ENCODE peak calls at places on chromosomes 13 and 19, in seven cellular contexts. One of them, this sample, is unnamed.

GRCh38 chr13:21322988-21323387 is 136.1 kb downstream of the ZDHHC20 start:
- DNase-seq in Panc1: no peak
- DNase-seq in A549: no peak
- DNase-seq in GM23338: no peak
- DNase-seq in K562: no peak
- DNase-seq in HepG2: no peak
- DNase-seq in HCT116: no peak
- DNase-seq in this sample: no peak

GRCh38 chr13:35210234-35210633 is 266.3 kb downstream of the MAB21L1 start:
- DNase-seq in Panc1: no peak
- DNase-seq in A549: no peak
- DNase-seq in GM23338: no peak
- DNase-seq in K562: no peak
- DNase-seq in HepG2: no peak
- DNase-seq in HCT116: no peak
- DNase-seq in this sample: no peak

GRCh38 chr19:35872180-35872579 is 3.8 kb downstream of the APLP1 start:
- DNase-seq in Panc1: no peak
- DNase-seq in A549: no peak
- DNase-seq in GM23338: peak; percentile 63
- DNase-seq in K562: no peak
- DNase-seq in HepG2: no peak
- DNase-seq in HCT116: no peak
- DNase-seq in this sample: no peak

GRCh38 chr13:100530645-100531044 is 57.9 kb downstream of the GGACT start:
- DNase-seq in Panc1: no peak
- DNase-seq in A549: no peak
- DNase-seq in GM23338: no peak
- DNase-seq in K562: no peak
- DNase-seq in HepG2: peak; percentile 19
- DNase-seq in HCT116: no peak
- DNase-seq in this sample: no peak

GRCh38 chr13:113976711-113977684 is 3.1 kb upstream of the C13orf46 start:
- DNase-seq in Panc1: no peak
- DNase-seq in A549: peak; percentile 11
- DNase-seq in GM23338: no peak
- DNase-seq in K562: no peak
- DNase-seq in HepG2: no peak
- DNase-seq in HCT116: no peak
- DNase-seq in this sample: no peak

GRCh38 chr19:8361921-8362793 is 1.8 kb upstream of the ANGPTL4 start:
- DNase-seq in Panc1: peak; percentile 93
- DNase-seq in A549: peak; percentile 76
- DNase-seq in GM23338: no peak
- DNase-seq in K562: no peak
- DNase-seq in HepG2: peak; percentile 83
- DNase-seq in HCT116: peak; percentile 95
- DNase-seq in this sample: no peak

GRCh38 chr13:79519252-79519651 is 38.3 kb downstream of the NDFIP2 start:
- DNase-seq in Panc1: no peak
- DNase-seq in A549: no peak
- DNase-seq in GM23338: no peak
- DNase-seq in K562: no peak
- DNase-seq in HepG2: no peak
- DNase-seq in HCT116: no peak
- DNase-seq in this sample: no peak

GRCh38 chr13:50384724-50385123 is 369.5 kb downstream of the KCNRG start:
- DNase-seq in Panc1: no peak
- DNase-seq in A549: no peak
- DNase-seq in GM23338: no peak
- DNase-seq in K562: no peak
- DNase-seq in HepG2: no peak
- DNase-seq in HCT116: no peak
- DNase-seq in this sample: no peak

GRCh38 chr13:33639158-33639557 is 178.8 kb upstream of the RFC3 start:
- DNase-seq in Panc1: no peak
- DNase-seq in A549: no peak
- DNase-seq in GM23338: no peak
- DNase-seq in K562: no peak
- DNase-seq in HepG2: peak; percentile 66
- DNase-seq in HCT116: no peak
- DNase-seq in this sample: no peak

GRCh38 chr13:91482427-91482826 is 84.0 kb downstream of the GPC5 start:
- DNase-seq in Panc1: no peak
- DNase-seq in A549: no peak
- DNase-seq in GM23338: no peak
- DNase-seq in K562: no peak
- DNase-seq in HepG2: no peak
- DNase-seq in HCT116: no peak
- DNase-seq in this sample: no peak
- TF ChIP-seq REST in Panc1: no peak
- TF ChIP-seq REST in A549: no peak
- TF ChIP-seq REST in GM23338: no peak
- TF ChIP-seq REST in K562: no peak
- TF ChIP-seq REST in HepG2: no peak
- TF ChIP-seq REST in HCT116: no peak
- TF ChIP-seq REST in this sample: no peak

GRCh38 chr19:10963865-10964264 is 3.0 kb downstream of the SMARCA4 start:
- DNase-seq in Panc1: no peak
- DNase-seq in A549: no peak
- DNase-seq in GM23338: no peak
- DNase-seq in K562: no peak
- DNase-seq in HepG2: no peak
- DNase-seq in HCT116: no peak
- DNase-seq in this sample: no peak

GRCh38 chr19:10964903-10965302 is 4.1 kb downstream of the SMARCA4 start:
- DNase-seq in Panc1: no peak
- DNase-seq in A549: no peak
- DNase-seq in GM23338: no peak
- DNase-seq in K562: peak; percentile 6
- DNase-seq in HepG2: no peak
- DNase-seq in HCT116: no peak
- DNase-seq in this sample: no peak

GRCh38 chr19:10966809-10967208 is 6.0 kb downstream of the SMARCA4 start:
- DNase-seq in Panc1: no peak
- DNase-seq in A549: no peak
- DNase-seq in GM23338: no peak
- DNase-seq in K562: no peak
- DNase-seq in HepG2: no peak
- DNase-seq in HCT116: no peak
- DNase-seq in this sample: no peak

GRCh38 chr19:10962863-10963262 is 2.0 kb downstream of the SMARCA4 start:
- DNase-seq in Panc1: no peak
- DNase-seq in A549: no peak
- DNase-seq in GM23338: no peak
- DNase-seq in K562: peak; percentile 11
- DNase-seq in HepG2: no peak
- DNase-seq in HCT116: no peak
- DNase-seq in this sample: no peak

DNA sequence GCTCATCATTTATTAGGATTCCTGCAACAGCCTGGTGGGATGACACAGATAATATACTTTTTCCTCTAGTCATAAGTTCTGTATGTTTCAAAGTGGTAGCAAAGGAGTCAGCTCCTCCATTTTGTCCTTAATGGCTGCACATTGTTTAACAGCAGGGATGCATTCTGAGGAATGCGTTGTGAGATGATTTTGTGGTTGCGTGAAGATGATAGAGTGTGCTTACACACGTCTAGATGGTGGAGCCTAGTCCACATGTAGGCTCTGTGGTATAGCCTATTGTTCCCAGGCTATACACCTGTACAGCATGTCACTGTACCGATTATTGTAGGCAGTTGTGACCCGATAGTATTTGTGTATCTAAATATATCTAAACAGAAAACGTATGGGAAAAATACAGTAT is 4.6 kb downstream of the SMARCA4 start:
- DNase-seq in Panc1: no peak
- DNase-seq in A549: no peak
- DNase-seq in GM23338: no peak
- DNase-seq in K562: no peak
- DNase-seq in HepG2: no peak
- DNase-seq in HCT116: no peak
- DNase-seq in this sample: no peak
- H3K27ac ChIP-seq in Panc1: no peak overlapping the region
- H3K27ac ChIP-seq in A549: no peak overlapping the region
- H3K27ac ChIP-seq in GM23338: peak overlapping the region; percentile 36
- H3K27ac ChIP-seq in K562: no peak overlapping the region
- H3K27ac ChIP-seq in HepG2: no peak overlapping the region
- H3K27ac ChIP-seq in HCT116: no peak overlapping the region
- H3K27ac ChIP-seq in this sample: no peak overlapping the region

GRCh38 chr13:46575321-46575721 is 22.4 kb downstream of the LRCH1 start:
- DNase-seq in Panc1: no peak
- DNase-seq in A549: no peak
- DNase-seq in GM23338: no peak
- DNase-seq in K562: no peak
- DNase-seq in HepG2: no peak
- DNase-seq in HCT116: no peak
- DNase-seq in this sample: no peak

GRCh38 chr13:46577656-46578589 is 25.0 kb downstream of the LRCH1 start:
- DNase-seq in Panc1: no peak
- DNase-seq in A549: no peak
- DNase-seq in GM23338: no peak
- DNase-seq in K562: no peak
- DNase-seq in HepG2: no peak
- DNase-seq in HCT116: no peak
- DNase-seq in this sample: no peak

GRCh38 chr13:46578590-46578975 is 25.6 kb downstream of the LRCH1 start:
- DNase-seq in Panc1: no peak
- DNase-seq in A549: no peak
- DNase-seq in GM23338: no peak
- DNase-seq in K562: no peak
- DNase-seq in HepG2: no peak
- DNase-seq in HCT116: no peak
- DNase-seq in this sample: no peak

GRCh38 chr13:46572758-46573384 is 19.9 kb downstream of the LRCH1 start:
- DNase-seq in Panc1: no peak
- DNase-seq in A549: no peak
- DNase-seq in GM23338: no peak
- DNase-seq in K562: no peak
- DNase-seq in HepG2: no peak
- DNase-seq in HCT116: no peak
- DNase-seq in this sample: no peak

GRCh38 chr13:46575843-46576242 is 22.9 kb downstream of the LRCH1 start:
- DNase-seq in Panc1: no peak
- DNase-seq in A549: no peak
- DNase-seq in GM23338: no peak
- DNase-seq in K562: no peak
- DNase-seq in HepG2: no peak
- DNase-seq in HCT116: no peak
- DNase-seq in this sample: no peak
- TF ChIP-seq REST in Panc1: no peak
- TF ChIP-seq REST in A549: no peak
- TF ChIP-seq REST in GM23338: no peak
- TF ChIP-seq REST in K562: no peak
- TF ChIP-seq REST in HepG2: no peak
- TF ChIP-seq REST in HCT116: no peak
- TF ChIP-seq REST in this sample: no peak

DNA sequence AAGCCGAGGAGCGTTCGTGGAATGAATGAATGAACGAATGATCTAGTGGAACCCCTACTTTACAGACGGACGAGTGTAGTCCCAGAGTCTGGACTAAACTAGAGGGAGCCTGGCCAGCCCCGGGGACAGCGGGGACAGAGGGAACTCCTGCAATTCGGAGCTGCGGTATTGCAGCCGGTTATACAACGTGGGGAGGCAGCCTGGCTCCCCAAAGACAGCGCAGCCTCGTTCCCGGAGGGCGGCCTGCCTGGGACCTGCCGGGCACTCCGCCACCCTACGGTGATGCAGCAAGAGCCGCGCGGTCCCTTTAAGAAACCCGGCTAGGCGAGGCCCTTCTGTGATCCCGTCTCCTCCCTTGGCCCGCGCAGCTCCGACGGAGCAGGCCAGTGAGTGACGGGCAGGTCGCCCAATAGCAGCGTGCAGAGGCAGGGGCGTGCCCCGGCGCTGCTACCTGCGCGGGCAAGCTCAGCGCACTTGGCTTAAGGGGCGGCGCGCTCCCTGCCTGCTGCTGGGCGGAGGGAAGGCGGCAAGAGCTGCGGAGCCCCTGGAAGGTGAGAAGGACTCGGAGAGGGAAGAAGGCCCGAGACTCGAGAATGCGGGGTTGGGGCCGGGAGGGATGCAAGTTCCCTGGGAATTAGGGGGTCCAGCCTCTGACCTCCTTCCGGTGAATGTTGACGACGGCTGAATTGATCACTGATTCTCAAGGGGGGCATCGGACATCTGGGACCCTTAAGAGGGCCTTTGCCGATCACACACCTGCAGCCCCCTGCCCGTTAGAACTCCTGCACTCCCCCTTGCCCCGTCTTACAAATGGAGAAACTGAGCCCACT is at the start of gene ABCA7:
- DNase-seq in Panc1: peak; percentile 78
- DNase-seq in A549: peak; percentile 68
- DNase-seq in GM23338: peak; percentile 99
- DNase-seq in K562: peak; percentile 95
- DNase-seq in HepG2: peak; percentile 90
- DNase-seq in HCT116: peak; percentile 96
- DNase-seq in this sample: peak; percentile 99
- H3K27ac ChIP-seq in Panc1: peak within 1 kb of the TSS; percentile 84
- H3K27ac ChIP-seq in A549: peak within 1 kb of the TSS; percentile 62
- H3K27ac ChIP-seq in GM23338: peak within 1 kb of the TSS; percentile 88
- H3K27ac ChIP-seq in K562: peak within 1 kb of the TSS; percentile 72
- H3K27ac ChIP-seq in HepG2: peak within 1 kb of the TSS; percentile 23
- H3K27ac ChIP-seq in HCT116: peak within 1 kb of the TSS; percentile 78
- H3K27ac ChIP-seq in this sample: peak within 1 kb of the TSS; percentile 75

GRCh38 chr13:98525852-98526512 is 50.9 kb downstream of the STK24 start:
- DNase-seq in Panc1: no peak
- DNase-seq in A549: no peak
- DNase-seq in GM23338: no peak
- DNase-seq in K562: no peak
- DNase-seq in HepG2: no peak
- DNase-seq in HCT116: no peak
- DNase-seq in this sample: no peak

GRCh38 chr13:98529171-98529570 is 47.7 kb downstream of the STK24 start:
- DNase-seq in Panc1: no peak
- DNase-seq in A549: no peak
- DNase-seq in GM23338: no peak
- DNase-seq in K562: no peak
- DNase-seq in HepG2: no peak
- DNase-seq in HCT116: no peak
- DNase-seq in this sample: no peak

GRCh38 chr13:98525452-98525851 is 51.5 kb downstream of the STK24 start:
- DNase-seq in Panc1: no peak
- DNase-seq in A549: no peak
- DNase-seq in GM23338: no peak
- DNase-seq in K562: no peak
- DNase-seq in HepG2: no peak
- DNase-seq in HCT116: no peak
- DNase-seq in this sample: no peak

GRCh38 chr13:98528663-98529064 is 48.2 kb downstream of the STK24 start:
- DNase-seq in Panc1: no peak
- DNase-seq in A549: no peak
- DNase-seq in GM23338: no peak
- DNase-seq in K562: no peak
- DNase-seq in HepG2: no peak
- DNase-seq in HCT116: no peak
- DNase-seq in this sample: no peak

GRCh38 chr13:98527526-98527925 is 49.4 kb downstream of the STK24 start:
- DNase-seq in Panc1: no peak
- DNase-seq in A549: no peak
- DNase-seq in GM23338: no peak
- DNase-seq in K562: no peak
- DNase-seq in HepG2: no peak
- DNase-seq in HCT116: no peak
- DNase-seq in this sample: no peak
- TF ChIP-seq REST in Panc1: no peak
- TF ChIP-seq REST in A549: no peak
- TF ChIP-seq REST in GM23338: no peak
- TF ChIP-seq REST in K562: no peak
- TF ChIP-seq REST in HepG2: no peak
- TF ChIP-seq REST in HCT116: no peak
- TF ChIP-seq REST in this sample: no peak

GRCh38 chr13:44697058-44697457 is 120.9 kb upstream of the TSC22D1 start:
- DNase-seq in Panc1: no peak
- DNase-seq in A549: no peak
- DNase-seq in GM23338: no peak
- DNase-seq in K562: peak; percentile 10
- DNase-seq in HepG2: no peak
- DNase-seq in HCT116: no peak
- DNase-seq in this sample: no peak
- H3K27ac ChIP-seq in Panc1: no peak overlapping the region
- H3K27ac ChIP-seq in A549: no peak overlapping the region
- H3K27ac ChIP-seq in GM23338: no peak overlapping the region
- H3K27ac ChIP-seq in K562: no peak overlapping the region
- H3K27ac ChIP-seq in HepG2: no peak overlapping the region
- H3K27ac ChIP-seq in HCT116: no peak overlapping the region
- H3K27ac ChIP-seq in this sample: no peak overlapping the region

This sample was measured in HL-60.